ENCODE peak calls at places on chromosome 14, in eight cellular contexts. One of them, this sample, is unnamed.
A peak's percentile ranks its signal among the peaks of the same experiment; 100 is the strongest.

GRCh38 chr14:74407801-74408154 is 18.2 kb downstream of the SYNDIG1L start:
- DNase-seq in Peyer's patch: no peak
- DNase-seq in CD8-positive, alpha-beta T cell: no peak
- DNase-seq in mesendoderm: no peak
- DNase-seq in mucosa of descending colon: no peak
- DNase-seq in tibial artery: no peak
- DNase-seq in hepatocyte: no peak
- DNase-seq in cardiac muscle cell: no peak
- DNase-seq in this sample: no peak

GRCh38 chr14:23299986-23300686 is 2.5 kb downstream of the PPP1R3E start:
- DNase-seq in Peyer's patch: no peak
- DNase-seq in cardiac muscle cell: no peak
- DNase-seq in mesendoderm: no peak
- DNase-seq in CD8-positive, alpha-beta T cell: no peak
- DNase-seq in tibial artery: no peak
- DNase-seq in hepatocyte: no peak
- DNase-seq in mucosa of descending colon: no peak
- DNase-seq in this sample: no peak

GRCh38 chr14:97442363-97442762 is 645.2 kb downstream of the VRK1 start:
- DNase-seq in Peyer's patch: no peak
- DNase-seq in mucosa of descending colon: no peak
- DNase-seq in hepatocyte: no peak
- DNase-seq in tibial artery: no peak
- DNase-seq in cardiac muscle cell: no peak
- DNase-seq in CD8-positive, alpha-beta T cell: no peak
- DNase-seq in mesendoderm: no peak
- DNase-seq in this sample: no peak

GRCh38 chr14:25116607-25117006 is 66.7 kb upstream of the STXBP6 start:
- DNase-seq in mesendoderm: no peak
- DNase-seq in CD8-positive, alpha-beta T cell: no peak
- DNase-seq in Peyer's patch: no peak
- DNase-seq in mucosa of descending colon: no peak
- DNase-seq in hepatocyte: peak; percentile 35
- DNase-seq in tibial artery: no peak
- DNase-seq in cardiac muscle cell: peak; percentile 46
- DNase-seq in this sample: no peak

GRCh38 chr14:79334272-79334671 is 877.0 kb downstream of the DIO2 start:
- DNase-seq in Peyer's patch: no peak
- DNase-seq in hepatocyte: no peak
- DNase-seq in CD8-positive, alpha-beta T cell: no peak
- DNase-seq in mesendoderm: peak; percentile 61
- DNase-seq in tibial artery: no peak
- DNase-seq in mucosa of descending colon: no peak
- DNase-seq in cardiac muscle cell: no peak
- DNase-seq in this sample: no peak

GRCh38 chr14:31449971-31450610 is 7.2 kb downstream of the DTD2 start:
- DNase-seq in mucosa of descending colon: no peak
- DNase-seq in cardiac muscle cell: peak; percentile 65
- DNase-seq in hepatocyte: peak; percentile 33
- DNase-seq in mesendoderm: peak; percentile 27
- DNase-seq in tibial artery: no peak
- DNase-seq in CD8-positive, alpha-beta T cell: no peak
- DNase-seq in Peyer's patch: no peak
- DNase-seq in this sample: no peak

GRCh38 chr14:51454351-51454750 is 197.4 kb upstream of the FRMD6 start:
- DNase-seq in hepatocyte: no peak
- DNase-seq in mucosa of descending colon: no peak
- DNase-seq in CD8-positive, alpha-beta T cell: no peak
- DNase-seq in tibial artery: no peak
- DNase-seq in mesendoderm: no peak
- DNase-seq in cardiac muscle cell: no peak
- DNase-seq in Peyer's patch: no peak
- DNase-seq in this sample: no peak

GRCh38 chr14:63852271-63852816 is 460 bp upstream of the SYNE2 start:
- DNase-seq in Peyer's patch: no peak
- DNase-seq in hepatocyte: no peak
- DNase-seq in mesendoderm: peak; percentile 73
- DNase-seq in cardiac muscle cell: peak; percentile 38
- DNase-seq in CD8-positive, alpha-beta T cell: no peak
- DNase-seq in mucosa of descending colon: no peak
- DNase-seq in tibial artery: no peak
- DNase-seq in this sample: no peak

GRCh38 chr14:73237219-73237785 is at the start of gene PAPLN:
- DNase-seq in cardiac muscle cell: peak; percentile 53
- DNase-seq in hepatocyte: peak; percentile 62
- DNase-seq in tibial artery: no peak
- DNase-seq in mucosa of descending colon: no peak
- DNase-seq in CD8-positive, alpha-beta T cell: no peak
- DNase-seq in mesendoderm: peak; percentile 22
- DNase-seq in Peyer's patch: peak; percentile 72
- DNase-seq in this sample: no peak

GRCh38 chr14:72611956-72612500 is 281.9 kb downstream of the DPF3 start:
- DNase-seq in tibial artery: no peak
- DNase-seq in cardiac muscle cell: no peak
- DNase-seq in hepatocyte: no peak
- DNase-seq in Peyer's patch: no peak
- DNase-seq in mesendoderm: no peak
- DNase-seq in CD8-positive, alpha-beta T cell: no peak
- DNase-seq in mucosa of descending colon: no peak
- DNase-seq in this sample: no peak

GRCh38 chr14:77353469-77354141 is 23.3 kb downstream of the TMED8 start:
- DNase-seq in cardiac muscle cell: no peak
- DNase-seq in mucosa of descending colon: no peak
- DNase-seq in Peyer's patch: no peak
- DNase-seq in CD8-positive, alpha-beta T cell: no peak
- DNase-seq in hepatocyte: no peak
- DNase-seq in tibial artery: no peak
- DNase-seq in mesendoderm: no peak
- DNase-seq in this sample: no peak

GRCh38 chr14:105015905-105016304 is 5.0 kb downstream of the CDCA4 start:
- DNase-seq in tibial artery: no peak
- DNase-seq in hepatocyte: no peak
- DNase-seq in Peyer's patch: no peak
- DNase-seq in cardiac muscle cell: no peak
- DNase-seq in mucosa of descending colon: no peak
- DNase-seq in CD8-positive, alpha-beta T cell: no peak
- DNase-seq in mesendoderm: no peak
- DNase-seq in this sample: no peak

GRCh38 chr14:104556256-104557021 is 23.1 kb upstream of the C14orf180 start:
- DNase-seq in Peyer's patch: peak; percentile 34
- DNase-seq in cardiac muscle cell: no peak
- DNase-seq in CD8-positive, alpha-beta T cell: no peak
- DNase-seq in mesendoderm: no peak
- DNase-seq in hepatocyte: no peak
- DNase-seq in mucosa of descending colon: peak; percentile 24
- DNase-seq in tibial artery: peak; percentile 55
- DNase-seq in this sample: peak; percentile 52

GRCh38 chr14:91647817-91648216 is 84.1 kb downstream of the CATSPERB start:
- DNase-seq in tibial artery: no peak
- DNase-seq in mesendoderm: no peak
- DNase-seq in CD8-positive, alpha-beta T cell: no peak
- DNase-seq in mucosa of descending colon: no peak
- DNase-seq in Peyer's patch: no peak
- DNase-seq in cardiac muscle cell: no peak
- DNase-seq in hepatocyte: no peak
- DNase-seq in this sample: no peak

GRCh38 chr14:36766974-36767373 is 105.3 kb downstream of the PAX9 start:
- DNase-seq in CD8-positive, alpha-beta T cell: no peak
- DNase-seq in cardiac muscle cell: no peak
- DNase-seq in hepatocyte: no peak
- DNase-seq in mucosa of descending colon: no peak
- DNase-seq in mesendoderm: no peak
- DNase-seq in tibial artery: no peak
- DNase-seq in Peyer's patch: no peak
- DNase-seq in this sample: no peak

GRCh38 chr14:105087963-105088811 is 23.0 kb upstream of the GPR132 start:
- DNase-seq in hepatocyte: peak; percentile 90
- DNase-seq in tibial artery: peak; percentile 88
- DNase-seq in cardiac muscle cell: peak; percentile 86
- DNase-seq in CD8-positive, alpha-beta T cell: no peak
- DNase-seq in mesendoderm: peak; percentile 87
- DNase-seq in mucosa of descending colon: peak; percentile 72
- DNase-seq in Peyer's patch: peak; percentile 52
- DNase-seq in this sample: peak; percentile 84

GRCh38 chr14:61561657-61562276 is 133.5 kb upstream of the HIF1A start:
- DNase-seq in CD8-positive, alpha-beta T cell: no peak
- DNase-seq in mucosa of descending colon: peak; percentile 82
- DNase-seq in hepatocyte: peak; percentile 88
- DNase-seq in tibial artery: peak; percentile 89
- DNase-seq in cardiac muscle cell: peak; percentile 99
- DNase-seq in mesendoderm: peak; percentile 89
- DNase-seq in Peyer's patch: peak; percentile 64
- DNase-seq in this sample: peak; percentile 74

GRCh38 chr14:61559641-61560201 is 135.6 kb upstream of the HIF1A start:
- DNase-seq in cardiac muscle cell: no peak
- DNase-seq in mucosa of descending colon: no peak
- DNase-seq in tibial artery: no peak
- DNase-seq in mesendoderm: peak; percentile 40
- DNase-seq in hepatocyte: peak; percentile 68
- DNase-seq in Peyer's patch: peak; percentile 78
- DNase-seq in CD8-positive, alpha-beta T cell: no peak
- DNase-seq in this sample: no peak

GRCh38 chr14:61560323-61560722 is 135.0 kb upstream of the HIF1A start:
- DNase-seq in mucosa of descending colon: no peak
- DNase-seq in CD8-positive, alpha-beta T cell: no peak
- DNase-seq in cardiac muscle cell: peak; percentile 64
- DNase-seq in tibial artery: no peak
- DNase-seq in Peyer's patch: no peak
- DNase-seq in mesendoderm: no peak
- DNase-seq in hepatocyte: peak; percentile 50
- DNase-seq in this sample: no peak

GRCh38 chr14:61562321-61563161 is 132.8 kb upstream of the HIF1A start:
- DNase-seq in tibial artery: no peak
- DNase-seq in CD8-positive, alpha-beta T cell: no peak
- DNase-seq in mesendoderm: no peak
- DNase-seq in cardiac muscle cell: peak; percentile 97
- DNase-seq in Peyer's patch: no peak
- DNase-seq in hepatocyte: peak; percentile 77
- DNase-seq in mucosa of descending colon: no peak
- DNase-seq in this sample: no peak

GRCh38 chr14:61561144-61561543 is 134.2 kb upstream of the HIF1A start:
- DNase-seq in CD8-positive, alpha-beta T cell: no peak
- DNase-seq in tibial artery: no peak
- DNase-seq in hepatocyte: no peak
- DNase-seq in mucosa of descending colon: no peak
- DNase-seq in Peyer's patch: no peak
- DNase-seq in cardiac muscle cell: peak; percentile 89
- DNase-seq in mesendoderm: peak; percentile 37
- DNase-seq in this sample: no peak
- H3K4me1 ChIP-seq in CD8-positive, alpha-beta T cell: no peaks in the 10 kb centered on the region
- H3K4me1 ChIP-seq in tibial artery: peaks cover 23% of the 10 kb centered on the region
- H3K4me1 ChIP-seq in hepatocyte: peaks cover 63% of the 10 kb centered on the region
- H3K4me1 ChIP-seq in mucosa of descending colon: peaks cover 6% of the 10 kb centered on the region
- H3K4me1 ChIP-seq in Peyer's patch: no peaks in the 10 kb centered on the region
- H3K4me1 ChIP-seq in cardiac muscle cell: peaks cover 40% of the 10 kb centered on the region
- H3K4me1 ChIP-seq in mesendoderm: peaks cover 3% of the 10 kb centered on the region
- H3K4me1 ChIP-seq in this sample: peaks cover 37% of the 10 kb centered on the region

GRCh38 chr14:68249534-68250517 is 430.2 kb downstream of the RAD51B start:
- DNase-seq in CD8-positive, alpha-beta T cell: no peak
- DNase-seq in mucosa of descending colon: no peak
- DNase-seq in tibial artery: no peak
- DNase-seq in Peyer's patch: no peak
- DNase-seq in cardiac muscle cell: peak; percentile 65
- DNase-seq in mesendoderm: no peak
- DNase-seq in hepatocyte: peak; percentile 38
- DNase-seq in this sample: no peak
- H3K4me1 ChIP-seq in CD8-positive, alpha-beta T cell: peaks cover 17% of the 10 kb centered on the region
- H3K4me1 ChIP-seq in mucosa of descending colon: peaks cover 30% of the 10 kb centered on the region
- H3K4me1 ChIP-seq in tibial artery: peaks cover 57% of the 10 kb centered on the region
- H3K4me1 ChIP-seq in Peyer's patch: no peaks in the 10 kb centered on the region
- H3K4me1 ChIP-seq in cardiac muscle cell: peaks cover 76% of the 10 kb centered on the region
- H3K4me1 ChIP-seq in mesendoderm: peaks cover 4% of the 10 kb centered on the region
- H3K4me1 ChIP-seq in hepatocyte: peaks cover 74% of the 10 kb centered on the region
- H3K4me1 ChIP-seq in this sample: peaks cover 65% of the 10 kb centered on the region

DNA sequence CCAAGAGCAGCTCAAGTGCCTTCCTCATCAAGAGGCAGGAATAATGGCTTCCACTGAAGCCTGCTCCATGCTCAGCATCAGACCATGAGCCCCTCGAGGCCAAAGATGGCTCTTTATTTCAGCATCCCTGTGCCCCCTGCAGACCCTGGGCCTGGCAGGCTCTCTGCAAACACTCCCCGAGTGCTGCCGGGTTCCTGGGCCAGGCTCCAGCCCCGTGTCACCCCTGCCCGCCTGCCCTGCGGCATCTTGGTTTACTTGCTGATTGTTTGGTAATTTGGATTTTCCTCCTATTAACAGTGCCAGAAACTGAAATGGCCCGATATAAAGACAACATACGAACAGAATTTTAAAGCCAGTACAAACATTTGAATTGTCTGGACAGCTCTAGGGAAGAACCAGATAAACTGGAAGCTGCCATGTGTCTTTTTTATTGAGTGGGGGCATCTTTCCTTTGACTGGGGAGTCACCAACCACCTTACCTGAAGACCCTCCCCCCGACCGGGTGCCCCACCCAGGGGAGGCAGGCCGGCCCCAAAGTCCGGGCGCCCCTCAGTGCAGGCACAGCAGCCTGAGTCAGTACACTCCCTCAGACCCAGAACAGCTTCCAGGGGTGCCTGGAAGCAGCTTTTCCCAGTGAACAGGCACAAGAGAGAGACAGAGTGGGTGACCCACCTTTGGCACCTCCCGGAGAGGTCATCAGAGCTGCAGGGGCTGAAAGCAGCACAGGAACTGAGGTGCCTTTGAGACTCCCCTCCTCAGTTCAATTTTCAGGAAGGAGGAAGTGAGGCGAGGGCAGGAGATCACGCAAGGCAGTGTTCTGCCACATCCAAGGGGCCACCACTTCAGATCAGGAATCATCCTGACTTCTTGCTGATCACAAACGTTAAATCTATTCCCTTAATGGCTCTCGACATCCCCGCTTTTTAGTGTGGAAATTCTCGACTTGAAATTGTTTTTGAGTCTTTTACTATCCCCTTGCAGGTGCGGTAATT is 30.6 kb downstream of the ITPK1 start:
- DNase-seq in cardiac muscle cell: no peak
- DNase-seq in hepatocyte: no peak
- DNase-seq in mucosa of descending colon: no peak
- DNase-seq in mesendoderm: no peak
- DNase-seq in tibial artery: no peak
- DNase-seq in Peyer's patch: no peak
- DNase-seq in CD8-positive, alpha-beta T cell: no peak
- DNase-seq in this sample: no peak
- H3K4me1 ChIP-seq in cardiac muscle cell: peaks cover 13% of the 10 kb centered on the region
- H3K4me1 ChIP-seq in hepatocyte: peaks cover 11% of the 10 kb centered on the region
- H3K4me1 ChIP-seq in mucosa of descending colon: no peaks in the 10 kb centered on the region
- H3K4me1 ChIP-seq in mesendoderm: peaks cover 9% of the 10 kb centered on the region
- H3K4me1 ChIP-seq in tibial artery: peaks cover 25% of the 10 kb centered on the region
- H3K4me1 ChIP-seq in Peyer's patch: peaks cover 19% of the 10 kb centered on the region
- H3K4me1 ChIP-seq in CD8-positive, alpha-beta T cell: peaks cover 46% of the 10 kb centered on the region
- H3K4me1 ChIP-seq in this sample: no peaks in the 10 kb centered on the region

GRCh38 chr14:102084931-102085330 is 1.9 kb downstream of the HSP90AA1 start:
- DNase-seq in mesendoderm: no peak
- DNase-seq in tibial artery: no peak
- DNase-seq in hepatocyte: no peak
- DNase-seq in CD8-positive, alpha-beta T cell: no peak
- DNase-seq in mucosa of descending colon: no peak
- DNase-seq in Peyer's patch: no peak
- DNase-seq in cardiac muscle cell: no peak
- DNase-seq in this sample: no peak
- H3K4me1 ChIP-seq in mesendoderm: peaks cover 7% of the 10 kb centered on the region
- H3K4me1 ChIP-seq in tibial artery: peaks cover 20% of the 10 kb centered on the region
- H3K4me1 ChIP-seq in hepatocyte: peaks cover 29% of the 10 kb centered on the region
- H3K4me1 ChIP-seq in CD8-positive, alpha-beta T cell: peaks cover 56% of the 10 kb centered on the region
- H3K4me1 ChIP-seq in mucosa of descending colon: peaks cover 32% of the 10 kb centered on the region
- H3K4me1 ChIP-seq in Peyer's patch: peaks cover 5% of the 10 kb centered on the region
- H3K4me1 ChIP-seq in cardiac muscle cell: peaks cover 25% of the 10 kb centered on the region
- H3K4me1 ChIP-seq in this sample: peaks cover 46% of the 10 kb centered on the region